ENCODE peak calls at places on chromosomes 5 and 9, in five cellular contexts. One of them, this sample, is unnamed.

GRCh38 chr5:173468821-173469251 is 140.6 kb upstream of the STC2 start:
- DNase-seq in mesothelial cell of epicardium: no peak
- DNase-seq in fibroblast of lung: no peak
- DNase-seq in AG10803: peak
- DNase-seq in foreskin fibroblast: peak
- DNase-seq in this sample: no peak

GRCh38 chr9:14066815-14067214 is 247.1 kb downstream of the NFIB start:
- DNase-seq in mesothelial cell of epicardium: no peak
- DNase-seq in foreskin fibroblast: no peak
- DNase-seq in fibroblast of lung: no peak
- DNase-seq in AG10803: no peak
- DNase-seq in this sample: no peak

GRCh38 chr5:88666761-88667186 is 216.2 kb downstream of the MEF2C start:
- DNase-seq in fibroblast of lung: no peak
- DNase-seq in AG10803: no peak
- DNase-seq in mesothelial cell of epicardium: no peak
- DNase-seq in foreskin fibroblast: no peak
- DNase-seq in this sample: no peak

GRCh38 chr9:108565651-108566378 is 290.0 kb downstream of the ACTL7B start:
- DNase-seq in foreskin fibroblast: peak
- DNase-seq in mesothelial cell of epicardium: no peak
- DNase-seq in fibroblast of lung: peak
- DNase-seq in AG10803: peak
- DNase-seq in this sample: no peak

GRCh38 chr5:14364096-14364495 is 217.5 kb upstream of the OTULINL start:
- DNase-seq in AG10803: no peak
- DNase-seq in fibroblast of lung: peak
- DNase-seq in foreskin fibroblast: no peak
- DNase-seq in mesothelial cell of epicardium: no peak
- DNase-seq in this sample: no peak

GRCh38 chr5:115542651-115543364 is 1.8 kb downstream of the FEM1C start:
- DNase-seq in mesothelial cell of epicardium: no peak
- DNase-seq in AG10803: no peak
- DNase-seq in foreskin fibroblast: no peak
- DNase-seq in fibroblast of lung: no peak
- DNase-seq in this sample: no peak

GRCh38 chr5:167861931-167862426 is 429.5 kb upstream of the WWC1 start:
- DNase-seq in fibroblast of lung: no peak
- DNase-seq in foreskin fibroblast: no peak
- DNase-seq in AG10803: no peak
- DNase-seq in mesothelial cell of epicardium: no peak
- DNase-seq in this sample: no peak

GRCh38 chr5:38601133-38601842 is 44.8 kb upstream of the LIFR start:
- DNase-seq in fibroblast of lung: peak
- DNase-seq in AG10803: no peak
- DNase-seq in mesothelial cell of epicardium: no peak
- DNase-seq in foreskin fibroblast: no peak
- DNase-seq in this sample: no peak

GRCh38 chr9:6247266-6247665 is 31.7 kb downstream of the IL33 start:
- DNase-seq in foreskin fibroblast: no peak
- DNase-seq in AG10803: no peak
- DNase-seq in fibroblast of lung: no peak
- DNase-seq in mesothelial cell of epicardium: no peak
- DNase-seq in this sample: no peak

GRCh38 chr5:55187370-55187769 is 14.4 kb upstream of the CDC20B start:
- DNase-seq in mesothelial cell of epicardium: no peak
- DNase-seq in foreskin fibroblast: no peak
- DNase-seq in AG10803: no peak
- DNase-seq in fibroblast of lung: no peak
- DNase-seq in this sample: no peak
- TF ChIP-seq CTCF in mesothelial cell of epicardium: no peak
- TF ChIP-seq CTCF in foreskin fibroblast: no peak
- TF ChIP-seq CTCF in AG10803: peak
- TF ChIP-seq CTCF in fibroblast of lung: no peak
- TF ChIP-seq CTCF in this sample: no peak

GRCh38 chr5:118653926-118654325 is 334.4 kb downstream of the DTWD2 start:
- DNase-seq in mesothelial cell of epicardium: no peak
- DNase-seq in foreskin fibroblast: no peak
- DNase-seq in AG10803: no peak
- DNase-seq in fibroblast of lung: no peak
- DNase-seq in this sample: no peak

GRCh38 chr5:118653155-118653554 is 335.2 kb downstream of the DTWD2 start:
- DNase-seq in foreskin fibroblast: no peak
- DNase-seq in mesothelial cell of epicardium: no peak
- DNase-seq in AG10803: no peak
- DNase-seq in fibroblast of lung: no peak
- DNase-seq in this sample: no peak

GRCh38 chr5:118646917-118647316 is 341.4 kb downstream of the DTWD2 start:
- DNase-seq in foreskin fibroblast: no peak
- DNase-seq in AG10803: no peak
- DNase-seq in fibroblast of lung: no peak
- DNase-seq in mesothelial cell of epicardium: no peak
- DNase-seq in this sample: no peak

GRCh38 chr5:118647587-118647986 is 340.8 kb downstream of the DTWD2 start:
- DNase-seq in foreskin fibroblast: no peak
- DNase-seq in mesothelial cell of epicardium: no peak
- DNase-seq in fibroblast of lung: no peak
- DNase-seq in AG10803: no peak
- DNase-seq in this sample: no peak

DNA sequence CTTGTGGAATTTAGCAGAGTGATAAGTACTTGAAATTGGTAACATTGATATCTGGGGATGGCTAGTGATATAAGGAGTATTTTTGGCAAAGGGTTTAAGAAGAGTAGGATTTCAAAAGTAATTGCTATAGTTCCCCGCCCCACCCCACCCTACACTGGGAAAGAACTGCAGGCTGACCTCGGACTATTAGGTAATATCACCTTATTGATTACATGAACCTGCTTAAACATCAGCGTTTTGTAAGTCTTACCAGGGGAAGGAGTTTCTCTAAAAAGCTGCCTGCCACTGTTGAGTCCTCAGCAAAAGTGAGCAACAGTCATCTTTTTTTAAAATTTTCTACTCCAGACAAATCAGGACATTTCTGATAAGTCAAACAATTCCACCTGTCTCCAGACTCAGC is 337.3 kb downstream of the DTWD2 start:
- DNase-seq in mesothelial cell of epicardium: no peak
- DNase-seq in fibroblast of lung: no peak
- DNase-seq in AG10803: no peak
- DNase-seq in foreskin fibroblast: no peak
- DNase-seq in this sample: no peak
- TF ChIP-seq CTCF in mesothelial cell of epicardium: no peak
- TF ChIP-seq CTCF in fibroblast of lung: no peak
- TF ChIP-seq CTCF in AG10803: no peak
- TF ChIP-seq CTCF in foreskin fibroblast: no peak
- TF ChIP-seq CTCF in this sample: no peak

DNA sequence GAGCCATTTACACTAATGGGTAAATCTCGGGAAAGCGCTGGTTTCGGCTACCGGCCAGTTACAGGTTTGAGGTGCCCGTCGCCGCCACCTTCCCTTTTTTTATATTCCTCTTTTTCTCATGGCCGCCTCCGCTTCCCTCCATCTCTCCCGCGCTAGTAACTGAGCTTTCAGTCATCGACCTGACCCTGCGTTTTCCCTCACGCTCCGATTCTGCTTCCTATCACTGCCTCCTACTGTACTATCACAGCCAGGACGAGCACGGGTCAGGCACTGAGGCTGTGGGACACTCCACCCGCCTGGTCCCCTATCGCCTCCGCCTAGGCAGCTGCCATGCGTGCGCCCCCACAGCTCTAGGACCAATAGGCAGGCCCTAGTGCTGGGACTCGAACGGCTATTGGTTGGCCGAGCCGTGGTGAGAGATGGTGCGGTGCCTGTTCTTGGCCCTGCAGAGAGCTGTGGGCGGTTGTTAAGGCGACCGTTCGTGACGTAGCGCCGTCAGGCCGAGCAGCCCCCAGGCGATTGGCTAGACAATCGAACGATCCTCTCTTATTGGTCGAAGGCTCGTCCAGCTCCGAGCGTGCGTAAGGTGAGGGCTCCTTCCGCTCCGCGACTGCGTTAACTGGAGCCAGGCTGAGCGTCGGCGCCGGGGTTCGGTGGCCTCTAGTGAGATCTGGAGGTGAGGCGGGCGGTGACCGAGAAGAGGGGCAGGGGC is at the start of gene HMGCR:
- DNase-seq in foreskin fibroblast: peak
- DNase-seq in AG10803: peak
- DNase-seq in mesothelial cell of epicardium: peak
- DNase-seq in fibroblast of lung: peak
- DNase-seq in this sample: peak
- TF ChIP-seq CTCF in foreskin fibroblast: peak
- TF ChIP-seq CTCF in AG10803: peak
- TF ChIP-seq CTCF in mesothelial cell of epicardium: no peak
- TF ChIP-seq CTCF in fibroblast of lung: peak
- TF ChIP-seq CTCF in this sample: no peak

DNA sequence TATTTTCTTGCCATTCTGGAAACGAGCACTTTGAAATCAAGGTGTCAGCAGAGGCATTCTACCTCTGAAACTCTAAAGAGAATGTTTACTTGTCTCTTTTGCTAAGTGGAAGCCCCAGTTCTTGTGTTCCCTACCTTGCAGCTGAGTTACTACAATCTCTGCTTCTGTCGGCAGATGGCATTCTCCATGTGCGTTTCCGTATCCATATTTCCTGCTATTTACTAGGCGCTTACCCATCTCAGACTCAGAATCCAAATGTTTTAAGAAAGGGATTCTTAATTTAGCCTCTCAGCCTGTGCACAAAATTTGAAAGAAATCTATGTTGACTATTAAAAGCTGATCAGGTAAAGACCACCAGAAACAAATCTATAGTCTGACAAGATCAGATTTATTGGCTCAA is 221.3 kb upstream of the FTMT start:
- DNase-seq in AG10803: peak
- DNase-seq in mesothelial cell of epicardium: no peak
- DNase-seq in fibroblast of lung: peak
- DNase-seq in foreskin fibroblast: peak
- DNase-seq in this sample: no peak
- TF ChIP-seq CTCF in AG10803: peak
- TF ChIP-seq CTCF in mesothelial cell of epicardium: no peak
- TF ChIP-seq CTCF in fibroblast of lung: no peak
- TF ChIP-seq CTCF in foreskin fibroblast: peak
- TF ChIP-seq CTCF in this sample: no peak

DNA sequence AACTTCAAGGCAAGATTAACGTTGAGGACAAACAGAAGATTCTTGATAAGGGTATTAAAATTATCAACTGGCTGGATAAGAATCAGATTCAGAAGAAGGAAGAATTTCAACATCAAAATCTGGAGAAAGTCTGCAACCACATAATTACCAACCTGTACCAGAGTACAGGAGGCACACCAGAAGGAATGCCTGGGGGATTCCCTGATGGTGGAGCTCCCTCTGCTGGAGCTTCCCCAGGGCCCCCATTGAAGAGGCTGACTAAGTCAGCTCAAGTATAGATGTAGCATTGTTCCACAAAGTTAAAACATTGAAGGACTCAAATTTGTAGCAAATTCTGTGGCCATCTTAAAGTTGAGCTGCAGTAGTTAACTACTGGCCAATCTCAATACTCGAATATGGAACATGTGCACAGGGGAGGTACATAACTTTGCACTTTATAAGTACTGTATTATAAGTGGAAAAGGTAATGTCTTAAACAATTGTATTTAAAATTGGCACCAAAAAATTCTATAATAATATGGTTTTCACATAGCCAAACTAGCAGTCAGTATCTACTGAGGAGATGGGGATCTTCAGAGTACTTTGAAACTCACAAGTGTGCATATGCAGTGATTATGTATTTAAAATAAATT is 237.5 kb downstream of the CHSY3 start:
- DNase-seq in AG10803: peak
- DNase-seq in foreskin fibroblast: peak
- DNase-seq in mesothelial cell of epicardium: no peak
- DNase-seq in fibroblast of lung: peak
- DNase-seq in this sample: no peak
- TF ChIP-seq CTCF in AG10803: peak
- TF ChIP-seq CTCF in foreskin fibroblast: peak
- TF ChIP-seq CTCF in mesothelial cell of epicardium: no peak
- TF ChIP-seq CTCF in fibroblast of lung: peak
- TF ChIP-seq CTCF in this sample: peak

DNA sequence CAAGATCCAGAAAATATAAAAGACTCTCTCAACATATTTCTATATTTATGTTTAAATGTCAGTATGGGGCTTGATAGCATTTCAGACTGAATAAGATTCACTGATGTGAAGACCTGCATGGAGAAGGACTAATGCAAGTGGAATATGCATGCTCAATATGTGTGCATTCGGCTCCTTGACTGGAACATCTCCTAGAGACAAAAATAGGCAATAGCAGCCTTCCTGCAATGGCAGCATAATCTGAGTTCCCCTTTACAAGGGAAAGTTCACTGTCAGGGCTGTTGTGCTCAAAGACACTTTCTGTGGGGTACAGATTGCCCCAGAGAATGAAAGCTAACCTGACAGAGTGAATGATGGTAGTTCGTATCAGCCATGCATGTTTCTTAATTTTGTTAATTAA is 42.4 kb downstream of the STARD4 start:
- DNase-seq in foreskin fibroblast: no peak
- DNase-seq in mesothelial cell of epicardium: no peak
- DNase-seq in AG10803: no peak
- DNase-seq in fibroblast of lung: peak
- DNase-seq in this sample: no peak
- TF ChIP-seq CTCF in foreskin fibroblast: no peak
- TF ChIP-seq CTCF in mesothelial cell of epicardium: no peak
- TF ChIP-seq CTCF in AG10803: peak
- TF ChIP-seq CTCF in fibroblast of lung: peak
- TF ChIP-seq CTCF in this sample: no peak

DNA sequence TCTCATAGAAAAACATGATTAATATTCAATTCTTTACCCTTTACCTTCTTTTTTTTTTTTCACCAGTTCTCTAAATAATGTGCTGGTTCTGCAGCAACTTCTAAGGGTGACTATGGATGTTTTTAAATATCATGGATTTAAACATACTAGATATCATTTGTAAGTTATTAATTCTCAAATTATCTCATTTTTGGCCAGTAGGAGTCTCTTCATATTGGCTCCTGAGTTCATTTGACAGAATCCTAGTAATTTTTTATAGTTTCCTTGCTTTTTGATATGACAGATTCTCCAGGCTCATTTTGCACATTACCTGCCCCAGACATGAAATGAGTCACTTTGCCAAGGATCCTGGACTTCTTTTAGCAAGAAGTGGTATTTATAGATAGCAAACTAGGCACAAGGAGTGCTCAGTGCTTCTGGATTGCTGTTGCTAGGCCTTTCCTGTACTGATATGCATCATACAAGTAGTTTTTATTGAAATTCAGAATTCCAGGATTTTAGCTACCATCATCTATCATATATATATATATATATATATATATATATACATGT is 201.3 kb upstream of the IL12B start:
- DNase-seq in mesothelial cell of epicardium: no peak
- DNase-seq in AG10803: no peak
- DNase-seq in foreskin fibroblast: no peak
- DNase-seq in fibroblast of lung: no peak
- DNase-seq in this sample: no peak
- TF ChIP-seq CTCF in mesothelial cell of epicardium: no peak
- TF ChIP-seq CTCF in AG10803: peak
- TF ChIP-seq CTCF in foreskin fibroblast: peak
- TF ChIP-seq CTCF in fibroblast of lung: no peak
- TF ChIP-seq CTCF in this sample: no peak

GRCh38 chr5:152202321-152202720 is 202.8 kb downstream of the NMUR2 start:
- DNase-seq in AG10803: no peak
- DNase-seq in foreskin fibroblast: no peak
- DNase-seq in mesothelial cell of epicardium: no peak
- DNase-seq in fibroblast of lung: no peak
- DNase-seq in this sample: no peak
- TF ChIP-seq CTCF in AG10803: no peak
- TF ChIP-seq CTCF in foreskin fibroblast: no peak
- TF ChIP-seq CTCF in mesothelial cell of epicardium: no peak
- TF ChIP-seq CTCF in fibroblast of lung: no peak
- TF ChIP-seq CTCF in this sample: no peak

GRCh38 chr9:130785053-130785452 is 50.0 kb upstream of the ABL1 start:
- DNase-seq in AG10803: no peak
- DNase-seq in mesothelial cell of epicardium: no peak
- DNase-seq in foreskin fibroblast: no peak
- DNase-seq in fibroblast of lung: no peak
- DNase-seq in this sample: no peak
- TF ChIP-seq CTCF in AG10803: no peak
- TF ChIP-seq CTCF in mesothelial cell of epicardium: no peak
- TF ChIP-seq CTCF in foreskin fibroblast: no peak
- TF ChIP-seq CTCF in fibroblast of lung: no peak
- TF ChIP-seq CTCF in this sample: no peak

This sample was measured in suprapubic skin.